ENCODE peak calls at places on chromosomes 7 and 10, in seven cellular contexts. I is upper lobe of right lung; E is heart right ventricle; M is cardiac muscle cell; A is lung; T is left ventricle myocardium inferior; P is CD4-positive, alpha-beta memory T cell. D is an unnamed sample.

GRCh38 chr7:142519077-142519789 is 230.0 kb upstream of the PRSS1 start:
- DNase-seq in I (no peak), A (no peak), E (no peak), P (no peak), T (no peak), M (no peak), D (no peak)

GRCh38 chr7:110645060-110645459 is 445.9 kb upstream of the LRRN3 start:
- DNase-seq in I (no peak), P (no peak), T (no peak), E (no peak), A (no peak), M (no peak), D (no peak)

GRCh38 chr10:110273474-110273873 is 31.2 kb downstream of the SMNDC1 start:
- DNase-seq in A (peak; percentile 71), P (peak; percentile 36), T (peak; percentile 72), I (peak; percentile 74), M (no peak), E (peak; percentile 48), D (peak; percentile 63)

GRCh38 chr10:65891073-65891981 is 1034.5 kb upstream of the LRRTM3 start:
- DNase-seq in T (no peak), P (no peak), I (no peak), E (no peak), A (no peak), M (peak; percentile 12), D (no peak)

GRCh38 chr7:76122516-76123239 is 74.8 kb downstream of the MDH2 start:
- DNase-seq in T (no peak), M (no peak), I (no peak), A (no peak), P (no peak), E (no peak), D (no peak)

GRCh38 chr7:2947381-2947780 is 96.3 kb downstream of the CARD11 start:
- DNase-seq in E (no peak), M (no peak), T (no peak), A (no peak), P (no peak), I (peak; percentile 16), D (no peak)

GRCh38 chr10:78741541-78741940 is 327.2 kb upstream of the ZMIZ1 start:
- DNase-seq in E (peak; percentile 32), M (no peak), T (no peak), P (no peak), A (no peak), I (no peak), D (no peak)

GRCh38 chr7:3301831-3302618 is 973 bp downstream of the SDK1 start:
- DNase-seq in A (no peak), I (no peak), P (no peak), E (no peak), T (no peak), M (peak; percentile 72), D (no peak)

GRCh38 chr7:135710417-135711138 is 17.4 kb downstream of the SLC13A4 start:
- DNase-seq in P (no peak), M (no peak), E (no peak), I (no peak), T (no peak), A (no peak), D (no peak)

GRCh38 chr10:87798082-87798481 is 19.9 kb downstream of the ATAD1 start:
- DNase-seq in T (no peak), P (no peak), M (no peak), E (no peak), A (no peak), I (no peak), D (no peak)

GRCh38 chr7:129315916-129316315 is 91.1 kb downstream of the AHCYL2 start:
- DNase-seq in E (peak; percentile 44), T (peak; percentile 42), I (no peak), P (no peak), M (peak; percentile 41), A (no peak), D (peak; percentile 55)

GRCh38 chr7:31663072-31663471 is 23.9 kb upstream of the PPP1R17 start:
- DNase-seq in A (no peak), P (no peak), E (no peak), I (no peak), T (no peak), M (no peak), D (no peak)

GRCh38 chr7:75727881-75728592 is 10.7 kb downstream of the HIP1 start:
- DNase-seq in A (peak; percentile 93), T (peak; percentile 30), I (peak; percentile 93), P (peak; percentile 67), M (no peak), E (no peak), D (peak; percentile 50)

GRCh38 chr7:110347091-110347490 is 743.8 kb upstream of the LRRN3 start:
- DNase-seq in A (no peak), P (no peak), M (no peak), T (no peak), I (no peak), E (no peak), D (no peak)

GRCh38 chr7:92830532-92831110 is 5.8 kb downstream of the CDK6 start:
- DNase-seq in A (no peak), I (no peak), E (no peak), P (no peak), T (no peak), M (no peak), D (no peak)

GRCh38 chr10:47214520-47214919 is 85.5 kb upstream of the GDF10 start:
- DNase-seq in P (no peak), E (no peak), M (no peak), T (no peak), A (peak; percentile 20), I (no peak), D (no peak)

GRCh38 chr7:83248000-83248399 is 85.3 kb upstream of the PCLO start:
- DNase-seq in T (no peak), E (no peak), M (no peak), A (no peak), P (no peak), I (no peak), D (no peak)

GRCh38 chr7:12557282-12557681 is 13.2 kb upstream of the SCIN start:
- DNase-seq in A (no peak), E (no peak), P (no peak), I (no peak), M (no peak), T (no peak), D (no peak)

GRCh38 chr7:102417105-102417504 is 16.3 kb upstream of the ORAI2 start:
- DNase-seq in P (peak; percentile 40), T (no peak), I (no peak), E (no peak), M (no peak), A (no peak), D (no peak)

GRCh38 chr7:32670105-32670504 is 174.8 kb downstream of the AVL9 start:
- DNase-seq in I (no peak), T (no peak), P (no peak), M (no peak), A (no peak), E (no peak), D (no peak)

GRCh38 chr7:94250984-94251383 is 143.7 kb upstream of the COL1A2 start:
- DNase-seq in E (no peak), T (no peak), A (no peak), I (no peak), P (no peak), M (no peak), D (no peak)

GRCh38 chr7:140237390-140237789 is 60.6 kb upstream of the KDM7A start:
- DNase-seq in A (no peak), I (no peak), T (no peak), P (no peak), M (no peak), E (no peak), D (no peak)

GRCh38 chr10:86310291-86310690 is 56.3 kb downstream of the GRID1 start:
- DNase-seq in A (no peak), E (no peak), M (no peak), I (peak; percentile 48), P (no peak), T (no peak), D (no peak)

GRCh38 chr10:131657985-131658330 is 242.8 kb upstream of the PPP2R2D start:
- DNase-seq in A (no peak), M (no peak), T (no peak), I (no peak), P (no peak), E (no peak), D (no peak)

GRCh38 chr7:158650821-158651225 is 53.8 kb downstream of the NCAPG2 start:
- DNase-seq in T (no peak), P (no peak), E (no peak), M (no peak), I (no peak), A (no peak), D (no peak)

GRCh38 chr7:30906520-30907240 is 5.0 kb upstream of the AQP1 start:
- DNase-seq in M (no peak), A (no peak), T (no peak), E (no peak), P (no peak), I (no peak), D (no peak)

GRCh38 chr7:100827330-100828226 is at the start of gene EPHB4:
- DNase-seq in A (peak; percentile 80), I (peak; percentile 89), P (no peak), T (peak; percentile 84), M (peak; percentile 94), E (peak; percentile 90), D (peak; percentile 72)

DNA sequence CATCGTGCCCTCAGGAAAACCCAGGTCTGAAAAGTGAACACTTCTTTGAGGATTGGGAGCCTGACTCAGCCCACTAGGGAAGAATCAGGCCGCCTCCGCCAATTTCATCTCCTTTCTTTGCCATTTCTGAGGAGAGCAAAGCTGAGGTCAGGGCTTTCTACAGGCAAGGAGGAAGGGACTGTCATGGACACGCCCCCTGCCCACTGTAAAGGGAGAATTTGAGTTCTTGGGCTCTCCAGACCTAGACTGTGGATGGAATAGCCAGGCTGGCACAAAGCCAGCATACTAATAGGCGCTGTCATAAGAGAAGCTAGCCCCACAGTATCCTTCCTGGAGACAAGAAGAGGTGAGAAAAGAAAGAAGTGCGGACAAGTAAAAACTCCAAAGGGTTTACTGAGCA is 3.4 kb upstream of the EGR2 start:
- DNase-seq in M (peak; percentile 21), T (no peak), I (no peak), P (no peak), E (peak; percentile 14), A (no peak), D (no peak)
- H3K27me3 ChIP-seq in M (peaks cover 88% of the 10 kb centered on the region), T (peaks cover 70% of the 10 kb centered on the region), I (peaks cover 29% of the 10 kb centered on the region), P (peaks cover 20% of the 10 kb centered on the region), E (peaks cover 13% of the 10 kb centered on the region), A (no peaks in the 10 kb centered on the region), D (peaks cover 18% of the 10 kb centered on the region)

DNA sequence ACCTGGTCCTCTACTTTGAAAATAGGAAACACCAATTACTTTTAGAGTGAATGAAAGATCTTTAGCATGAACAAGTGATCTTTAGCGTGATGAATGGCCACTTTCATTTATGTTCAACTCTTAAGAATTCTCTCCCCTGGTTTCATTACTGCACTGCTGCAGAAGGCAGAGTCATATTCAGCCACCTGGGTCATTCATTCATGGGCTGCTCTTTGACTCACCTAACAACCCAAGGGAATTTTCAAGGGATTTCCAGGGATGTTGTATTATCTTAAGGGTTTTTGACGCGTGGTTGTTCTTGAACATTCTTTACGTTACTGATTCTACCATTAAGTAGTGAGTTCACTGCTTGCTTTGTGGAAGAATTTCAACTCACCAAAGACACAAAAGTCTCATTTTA is 87.3 kb upstream of the STK17A start:
- DNase-seq in I (no peak), E (no peak), T (no peak), M (no peak), A (no peak), P (no peak), D (no peak)
- H3K27me3 ChIP-seq in I (no peaks in the 10 kb centered on the region), E (no peaks in the 10 kb centered on the region), T (peaks cover 8% of the 10 kb centered on the region), M (no peaks in the 10 kb centered on the region), A (no peaks in the 10 kb centered on the region), P (no peaks in the 10 kb centered on the region), D (no peaks in the 10 kb centered on the region)

GRCh38 chr10:23198940-23199767 is 7.0 kb downstream of the PTF1A start:
- DNase-seq in T (no peak), E (no peak), A (no peak), I (no peak), P (no peak), M (no peak), D (no peak)
- H3K27me3 ChIP-seq in T (peaks cover 100% of the 10 kb centered on the region), E (peaks cover 96% of the 10 kb centered on the region), A (peaks cover 35% of the 10 kb centered on the region), I (peaks cover 82% of the 10 kb centered on the region), P (peaks cover 11% of the 10 kb centered on the region), M (peaks cover 100% of the 10 kb centered on the region), D (peaks cover 21% of the 10 kb centered on the region)

GRCh38 chr10:85044-85443 is 35.9 kb upstream of the TUBB8 start:
- DNase-seq in A (no peak), T (no peak), I (no peak), P (no peak), M (no peak), E (no peak), D (no peak)
- H3K27me3 ChIP-seq in A (no peaks in the 10 kb centered on the region), T (peaks cover 46% of the 10 kb centered on the region), I (no peaks in the 10 kb centered on the region), P (no peaks in the 10 kb centered on the region), M (no peaks in the 10 kb centered on the region), E (peaks cover 6% of the 10 kb centered on the region), D (no peaks in the 10 kb centered on the region)

D was measured in psoas muscle.